ENCODE peak calls at places on chromosomes 3 and 15, in five cellular contexts. I is IMR-90, H is H1, W is K562, Y is HepG2. L is an unnamed sample.

GRCh38 chr15:25619761-25620160 is 180.9 kb upstream of the UBE3A start:
- DNase-seq in I (no peak), H (no peak), W (no peak), Y (no peak), L (no peak)

GRCh38 chr3:191148131-191148530 is 50.9 kb upstream of the OSTN start:
- DNase-seq in I (no peak), H (no peak), W (no peak), Y (no peak), L (no peak)

GRCh38 chr3:157460253-157460652 is 23.6 kb downstream of the PTX3 start:
- DNase-seq in I (peak; percentile 92), H (no peak), W (no peak), Y (no peak), L (no peak)

GRCh38 chr3:127688416-127689265 is 15.9 kb downstream of the ABTB1 start:
- DNase-seq in I (peak; percentile 65), H (no peak), W (no peak), Y (no peak), L (no peak)

GRCh38 chr15:98085003-98085639 is 124.6 kb downstream of the ARRDC4 start:
- DNase-seq in I (peak; percentile 69), H (no peak), W (no peak), Y (peak; percentile 43), L (peak; percentile 71)

GRCh38 chr3:48614044-48614443 is 4.6 kb upstream of the UQCRC1 start:
- DNase-seq in I (peak; percentile 82), H (no peak), W (no peak), Y (peak; percentile 57), L (no peak)

GRCh38 chr15:81001180-81002003 is 669 bp downstream of the TLNRD1 start:
- DNase-seq in I (peak; percentile 35), H (no peak), W (peak; percentile 73), Y (no peak), L (peak; percentile 59)

GRCh38 chr15:41597787-41598186 is 38.8 kb downstream of the TYRO3 start:
- DNase-seq in I (no peak), H (no peak), W (no peak), Y (no peak), L (no peak)

GRCh38 chr3:71585126-71585525 is 1.6 kb upstream of the FOXP1 start:
- DNase-seq in I (no peak), H (no peak), W (peak; percentile 11), Y (no peak), L (peak; percentile 11)

GRCh38 chr15:39976291-39977274 is 42.7 kb downstream of the EIF2AK4 start:
- DNase-seq in I (peak; percentile 52), H (peak; percentile 15), W (no peak), Y (peak; percentile 21), L (no peak)

GRCh38 chr15:28106294-28107110 is 7.4 kb upstream of the OCA2 start:
- DNase-seq in I (no peak), H (no peak), W (no peak), Y (no peak), L (peak; percentile 14)

GRCh38 chr3:58627941-58628340 is 38.6 kb downstream of the FAM3D start:
- DNase-seq in I (no peak), H (no peak), W (no peak), Y (no peak), L (no peak)

GRCh38 chr3:42256135-42256819 is 9.7 kb downstream of the CCK start:
- DNase-seq in I (peak; percentile 56), H (no peak), W (no peak), Y (no peak), L (peak; percentile 23)

GRCh38 chr3:16552757-16553156 is 39.3 kb upstream of the RFTN1 start:
- DNase-seq in I (no peak), H (no peak), W (no peak), Y (no peak), L (no peak)

GRCh38 chr15:55700876-55701275 is 42.1 kb downstream of the PRTG start:
- DNase-seq in I (no peak), H (no peak), W (no peak), Y (no peak), L (no peak)
- H3K4me2 ChIP-seq in I (no peak overlapping the region), H (no peak overlapping the region), W (no peak overlapping the region), Y (no peak overlapping the region), L (no peak overlapping the region)

GRCh38 chr15:93477188-93477587 is 388.2 kb upstream of the RGMA start:
- DNase-seq in I (no peak), H (peak; percentile 95), W (no peak), Y (no peak), L (no peak)
- TF ChIP-seq MAFK in I (no peak), H (no peak), W (no peak), Y (no peak), L (no peak)

GRCh38 chr3:31878231-31878838 is 102.7 kb downstream of the OSBPL10 start:
- DNase-seq in I (peak; percentile 57), H (no peak), W (no peak), Y (no peak), L (no peak)
- TF ChIP-seq RAD21 in I (no peak), H (no peak), W (no peak), Y (no peak), L (no peak)

DNA sequence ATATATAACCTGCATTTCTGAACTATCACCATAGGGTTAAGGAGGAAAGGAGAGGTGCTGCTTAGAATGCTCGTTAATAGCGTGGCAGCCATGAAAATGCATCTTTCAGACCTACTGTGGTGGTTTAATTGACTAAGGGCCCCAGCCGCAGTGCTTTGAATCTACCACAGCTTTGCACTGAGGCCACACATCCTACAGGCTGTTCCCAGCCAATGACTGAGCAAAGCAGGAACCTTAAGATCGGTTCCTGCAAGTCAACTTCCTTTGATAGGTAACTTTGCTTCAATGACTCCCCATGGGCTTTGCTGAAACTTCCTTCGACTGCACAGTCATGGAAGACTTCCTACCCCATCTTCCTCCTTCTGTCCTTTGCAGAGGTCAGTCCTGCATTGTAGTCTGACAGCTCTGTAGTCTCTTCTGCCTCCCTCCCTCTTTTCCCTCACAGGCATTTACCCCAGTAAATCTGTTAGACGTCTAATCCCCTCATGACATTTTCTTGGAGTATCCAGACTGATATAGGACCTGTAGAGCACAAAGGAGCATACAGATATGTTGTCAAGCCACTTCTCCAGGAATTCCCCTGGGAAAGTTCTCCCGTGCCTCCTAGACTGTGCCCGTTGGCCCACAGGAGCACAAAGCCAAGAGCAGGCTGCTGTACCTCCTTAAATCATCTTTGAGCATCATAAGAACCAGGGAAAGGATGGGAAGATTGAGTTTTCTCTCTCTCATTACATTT is 2.6 kb upstream of the BCL2A1 start:
- DNase-seq in I (no peak), H (no peak), W (no peak), Y (no peak), L (no peak)
- H3K4me2 ChIP-seq in I (no peak overlapping the region), H (no peak overlapping the region), W (no peak overlapping the region), Y (peak overlapping the region; percentile 32), L (no peak overlapping the region)

GRCh38 chr15:50549326-50549725 is 2.9 kb upstream of the USP50 start:
- DNase-seq in I (no peak), H (no peak), W (no peak), Y (no peak), L (no peak)
- TF ChIP-seq MAFK in I (no peak), H (no peak), W (no peak), Y (no peak), L (no peak)

DNA sequence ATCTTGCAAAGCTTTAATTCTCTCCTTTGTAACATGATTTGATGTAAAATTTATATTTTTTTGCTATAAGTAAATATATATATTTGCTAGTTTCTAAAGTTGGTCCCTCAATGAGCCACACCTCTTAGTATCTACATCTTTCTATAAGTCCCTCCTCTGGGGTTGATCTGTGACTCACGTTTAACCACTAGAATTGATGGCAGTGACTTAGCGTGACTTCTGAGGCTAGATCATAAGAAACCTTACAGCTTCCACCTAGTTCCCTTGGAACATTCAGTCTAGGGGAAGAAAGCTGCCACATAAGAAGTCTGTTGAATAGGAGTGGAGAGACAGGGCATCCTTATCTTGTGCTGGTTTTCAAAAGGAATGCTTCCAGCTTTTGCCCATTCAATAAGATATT is 56.6 kb upstream of the TNIK start:
- DNase-seq in I (no peak), H (no peak), W (no peak), Y (no peak), L (no peak)
- TF ChIP-seq RAD21 in I (no peak), H (no peak), W (no peak), Y (no peak), L (no peak)

GRCh38 chr3:32323605-32324004 is 68.0 kb upstream of the CMTM7 start:
- DNase-seq in I (no peak), H (no peak), W (no peak), Y (no peak), L (no peak)

GRCh38 chr3:32322311-32322710 is 69.3 kb upstream of the CMTM7 start:
- DNase-seq in I (no peak), H (no peak), W (no peak), Y (no peak), L (no peak)

GRCh38 chr3:32319607-32320006 is 72.0 kb upstream of the CMTM7 start:
- DNase-seq in I (no peak), H (no peak), W (no peak), Y (no peak), L (no peak)

GRCh38 chr3:32320080-32320479 is 71.6 kb upstream of the CMTM7 start:
- DNase-seq in I (no peak), H (no peak), W (no peak), Y (no peak), L (no peak)

GRCh38 chr3:32321095-32321835 is 70.4 kb upstream of the CMTM7 start:
- DNase-seq in I (no peak), H (no peak), W (no peak), Y (no peak), L (no peak)
- H3K4me2 ChIP-seq in I (no peak overlapping the region), H (peak overlapping the region; percentile 52), W (no peak overlapping the region), Y (no peak overlapping the region), L (no peak overlapping the region)

GRCh38 chr3:111967071-111967470 is 11.8 kb upstream of the ABHD10 start:
- DNase-seq in I (no peak), H (no peak), W (no peak), Y (no peak), L (no peak)

GRCh38 chr3:111967651-111968274 is 11.1 kb upstream of the ABHD10 start:
- DNase-seq in I (peak; percentile 83), H (peak; percentile 58), W (peak; percentile 56), Y (peak; percentile 66), L (peak; percentile 31)

GRCh38 chr3:111961461-111962269 is 17.2 kb upstream of the ABHD10 start:
- DNase-seq in I (no peak), H (no peak), W (no peak), Y (no peak), L (no peak)

GRCh38 chr3:111965484-111965883 is 13.3 kb upstream of the ABHD10 start:
- DNase-seq in I (no peak), H (no peak), W (no peak), Y (no peak), L (no peak)

GRCh38 chr3:111963424-111963823 is 15.4 kb upstream of the ABHD10 start:
- DNase-seq in I (peak; percentile 84), H (no peak), W (no peak), Y (no peak), L (peak; percentile 18)
- TF ChIP-seq MAFK in I (peak; percentile 85), H (no peak), W (no peak), Y (no peak), L (peak; percentile 85)

L was measured in A549.